ENCODE peak calls at places on chromosome X, in four cellular contexts. One of them, this sample, is unnamed.

GRCh38 chrX:133650262-133650661 is 235.0 kb upstream of the GPC4 start:
- DNase-seq in HepG2: no peak
- DNase-seq in WTC11: no peak
- DNase-seq in K562: no peak
- DNase-seq in this sample: no peak

GRCh38 chrX:14884714-14885113 is 11.5 kb downstream of the MOSPD2 start:
- DNase-seq in HepG2: no peak
- DNase-seq in K562: no peak
- DNase-seq in WTC11: no peak
- DNase-seq in this sample: no peak

GRCh38 chrX:113529425-113530013 is 688.9 kb upstream of the AMOT start:
- DNase-seq in WTC11: no peak
- DNase-seq in K562: no peak
- DNase-seq in HepG2: no peak
- DNase-seq in this sample: no peak

GRCh38 chrX:40539214-40540142 is 41.3 kb upstream of the ATP6AP2 start:
- DNase-seq in K562: peak
- DNase-seq in WTC11: peak
- DNase-seq in HepG2: no peak
- DNase-seq in this sample: peak

GRCh38 chrX:100642296-100642695 is 1.7 kb upstream of the SRPX2 start:
- DNase-seq in WTC11: no peak
- DNase-seq in HepG2: no peak
- DNase-seq in K562: no peak
- DNase-seq in this sample: no peak

GRCh38 chrX:4825550-4825949 is 1112.1 kb upstream of the PRKX start:
- DNase-seq in WTC11: no peak
- DNase-seq in HepG2: no peak
- DNase-seq in K562: no peak
- DNase-seq in this sample: no peak

GRCh38 chrX:50704987-50705386 is 109.0 kb downstream of the SHROOM4 start:
- DNase-seq in K562: no peak
- DNase-seq in HepG2: no peak
- DNase-seq in WTC11: no peak
- DNase-seq in this sample: no peak

GRCh38 chrX:101057095-101057714 is 5.3 kb upstream of the TRMT2B start:
- DNase-seq in K562: no peak
- DNase-seq in WTC11: no peak
- DNase-seq in HepG2: no peak
- DNase-seq in this sample: no peak

GRCh38 chrX:4844376-4844775 is 1130.9 kb upstream of the PRKX start:
- DNase-seq in K562: no peak
- DNase-seq in HepG2: no peak
- DNase-seq in WTC11: no peak
- DNase-seq in this sample: no peak

GRCh38 chrX:16711219-16712115 is 1.0 kb downstream of the CTPS2 start:
- DNase-seq in WTC11: peak
- DNase-seq in K562: peak
- DNase-seq in HepG2: peak
- DNase-seq in this sample: no peak

GRCh38 chrX:31658360-31658759 is 586.5 kb upstream of the FTHL17 start:
- DNase-seq in HepG2: peak
- DNase-seq in K562: no peak
- DNase-seq in WTC11: no peak
- DNase-seq in this sample: peak

GRCh38 chrX:2395261-2395850 is 105.4 kb downstream of the DHRSX start:
- DNase-seq in K562: no peak
- DNase-seq in WTC11: peak
- DNase-seq in HepG2: no peak
- DNase-seq in this sample: no peak

GRCh38 chrX:135345328-135345645 is 36.0 kb downstream of the ETDC start:
- DNase-seq in WTC11: no peak
- DNase-seq in K562: no peak
- DNase-seq in HepG2: no peak
- DNase-seq in this sample: peak

GRCh38 chrX:77160301-77160700 is 286.9 kb upstream of the FGF16 start:
- DNase-seq in WTC11: peak
- DNase-seq in HepG2: no peak
- DNase-seq in K562: no peak
- DNase-seq in this sample: no peak

DNA sequence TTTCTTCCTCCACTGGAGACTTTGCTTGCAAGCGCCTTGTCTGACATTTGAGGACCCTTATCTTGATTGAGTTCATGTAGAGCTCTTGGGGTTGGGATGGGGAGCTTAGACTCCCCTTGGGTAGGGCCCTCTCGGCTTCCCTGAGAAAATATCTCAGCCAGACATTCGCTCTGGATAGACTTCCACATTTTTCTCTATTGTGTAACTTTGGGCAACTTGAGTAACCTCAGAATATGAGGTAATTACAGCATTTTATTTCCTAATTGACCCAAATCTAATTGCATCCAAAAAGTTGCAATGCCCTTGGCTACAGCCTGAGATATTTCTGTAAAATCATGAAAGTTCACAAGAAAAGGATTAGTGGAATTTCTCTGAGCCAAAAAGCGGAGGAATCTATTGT is 102.8 kb upstream of the MXRA5 start:
- DNase-seq in K562: no peak
- DNase-seq in HepG2: no peak
- DNase-seq in WTC11: no peak
- DNase-seq in this sample: no peak
- TF ChIP-seq ELF4 in K562: no peak
- TF ChIP-seq ELF4 in HepG2: no peak
- TF ChIP-seq ELF4 in WTC11: no peak
- TF ChIP-seq ELF4 in this sample: no peak

GRCh38 chrX:71212536-71212935 is 10.5 kb upstream of the GJB1 start:
- DNase-seq in HepG2: no peak
- DNase-seq in WTC11: no peak
- DNase-seq in K562: no peak
- DNase-seq in this sample: no peak

GRCh38 chrX:71215335-71215912 is 7.6 kb upstream of the GJB1 start:
- DNase-seq in HepG2: no peak
- DNase-seq in K562: no peak
- DNase-seq in WTC11: no peak
- DNase-seq in this sample: no peak

GRCh38 chrX:71214152-71214551 is 8.9 kb upstream of the GJB1 start:
- DNase-seq in WTC11: no peak
- DNase-seq in HepG2: no peak
- DNase-seq in K562: no peak
- DNase-seq in this sample: no peak

GRCh38 chrX:71216446-71216845 is 6.6 kb upstream of the GJB1 start:
- DNase-seq in WTC11: no peak
- DNase-seq in HepG2: peak
- DNase-seq in K562: no peak
- DNase-seq in this sample: no peak

GRCh38 chrX:71214604-71215334 is 8.3 kb upstream of the GJB1 start:
- DNase-seq in HepG2: peak
- DNase-seq in K562: no peak
- DNase-seq in WTC11: no peak
- DNase-seq in this sample: no peak
- TF ChIP-seq ELF4 in HepG2: no peak
- TF ChIP-seq ELF4 in K562: no peak
- TF ChIP-seq ELF4 in WTC11: no peak
- TF ChIP-seq ELF4 in this sample: no peak

DNA sequence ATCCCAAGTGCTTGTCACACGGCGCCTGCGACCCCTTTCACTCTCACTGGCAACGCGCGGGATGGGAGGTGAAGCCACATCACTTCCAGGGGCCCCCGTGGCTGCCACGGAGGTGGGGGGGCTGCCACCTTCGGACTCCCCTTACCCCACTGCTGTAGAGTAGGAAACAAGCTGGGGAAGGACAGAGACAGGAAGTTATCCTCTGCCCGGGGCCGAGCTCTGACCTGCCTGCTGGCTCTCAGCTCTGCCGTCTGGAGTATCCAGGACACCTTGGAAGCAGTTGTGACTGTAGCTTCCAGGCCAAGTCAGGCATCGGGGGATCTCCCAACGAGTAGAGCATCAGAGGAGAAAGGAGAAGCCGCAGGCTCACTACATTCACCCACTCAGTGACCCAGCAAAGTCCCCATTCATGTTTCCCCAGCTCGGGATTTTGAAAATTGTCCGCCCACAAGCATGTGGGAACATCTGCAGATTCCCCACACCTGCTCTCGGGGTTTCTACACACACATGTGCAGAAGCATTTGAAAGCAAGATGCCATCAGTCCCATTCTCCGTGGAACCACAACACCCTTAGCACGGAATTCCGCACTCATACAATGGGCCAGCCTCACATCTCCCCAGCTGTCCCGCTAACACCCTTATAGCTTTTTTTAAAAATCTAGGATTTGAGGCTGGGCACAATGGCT is 10.8 kb downstream of the PDZD4 start:
- DNase-seq in HepG2: no peak
- DNase-seq in WTC11: no peak
- DNase-seq in K562: no peak
- DNase-seq in this sample: no peak
- TF ChIP-seq ELF4 in HepG2: no peak
- TF ChIP-seq ELF4 in WTC11: no peak
- TF ChIP-seq ELF4 in K562: no peak
- TF ChIP-seq ELF4 in this sample: no peak

GRCh38 chrX:19373034-19373891 is 29.5 kb downstream of the PDHA1 start:
- DNase-seq in WTC11: peak
- DNase-seq in K562: no peak
- DNase-seq in HepG2: no peak
- DNase-seq in this sample: no peak
- TF ChIP-seq ELF4 in WTC11: no peak
- TF ChIP-seq ELF4 in K562: no peak
- TF ChIP-seq ELF4 in HepG2: no peak
- TF ChIP-seq ELF4 in this sample: no peak

GRCh38 chrX:108216862-108217571 is 125.4 kb downstream of the ATG4A start:
- DNase-seq in HepG2: no peak
- DNase-seq in K562: no peak
- DNase-seq in WTC11: no peak
- DNase-seq in this sample: no peak

GRCh38 chrX:108217877-108218276 is 126.3 kb downstream of the ATG4A start:
- DNase-seq in K562: no peak
- DNase-seq in WTC11: no peak
- DNase-seq in HepG2: no peak
- DNase-seq in this sample: no peak

GRCh38 chrX:108221481-108221880 is 129.9 kb downstream of the ATG4A start:
- DNase-seq in K562: no peak
- DNase-seq in HepG2: no peak
- DNase-seq in WTC11: no peak
- DNase-seq in this sample: no peak

GRCh38 chrX:108223606-108224005 is 132.0 kb downstream of the ATG4A start:
- DNase-seq in HepG2: no peak
- DNase-seq in WTC11: no peak
- DNase-seq in K562: no peak
- DNase-seq in this sample: no peak

GRCh38 chrX:108219949-108220601 is 128.5 kb downstream of the ATG4A start:
- DNase-seq in K562: peak
- DNase-seq in WTC11: no peak
- DNase-seq in HepG2: no peak
- DNase-seq in this sample: no peak
- TF ChIP-seq ELF4 in K562: no peak
- TF ChIP-seq ELF4 in WTC11: no peak
- TF ChIP-seq ELF4 in HepG2: no peak
- TF ChIP-seq ELF4 in this sample: no peak

GRCh38 chrX:124524852-124525251 is 178.5 kb downstream of the SH2D1A start:
- DNase-seq in WTC11: no peak
- DNase-seq in HepG2: no peak
- DNase-seq in K562: no peak
- DNase-seq in this sample: no peak

GRCh38 chrX:124518888-124519287 is 172.5 kb downstream of the SH2D1A start:
- DNase-seq in HepG2: no peak
- DNase-seq in WTC11: no peak
- DNase-seq in K562: no peak
- DNase-seq in this sample: no peak
- TF ChIP-seq ELF4 in HepG2: no peak
- TF ChIP-seq ELF4 in WTC11: no peak
- TF ChIP-seq ELF4 in K562: no peak
- TF ChIP-seq ELF4 in this sample: no peak

GRCh38 chrX:79592259-79592658 is 225.1 kb upstream of the ITM2A start:
- DNase-seq in WTC11: no peak
- DNase-seq in K562: no peak
- DNase-seq in HepG2: no peak
- DNase-seq in this sample: no peak
- TF ChIP-seq ELF4 in WTC11: no peak
- TF ChIP-seq ELF4 in K562: no peak
- TF ChIP-seq ELF4 in HepG2: no peak
- TF ChIP-seq ELF4 in this sample: no peak

GRCh38 chrX:22121161-22121560 is 89.0 kb downstream of the PHEX start:
- DNase-seq in K562: no peak
- DNase-seq in WTC11: no peak
- DNase-seq in HepG2: no peak
- DNase-seq in this sample: no peak

GRCh38 chrX:22118161-22118830 is 86.2 kb downstream of the PHEX start:
- DNase-seq in K562: no peak
- DNase-seq in HepG2: no peak
- DNase-seq in WTC11: no peak
- DNase-seq in this sample: no peak

GRCh38 chrX:22126311-22126710 is 94.2 kb downstream of the PHEX start:
- DNase-seq in HepG2: no peak
- DNase-seq in WTC11: no peak
- DNase-seq in K562: no peak
- DNase-seq in this sample: no peak

GRCh38 chrX:22124098-22124497 is 92.0 kb downstream of the PHEX start:
- DNase-seq in K562: no peak
- DNase-seq in HepG2: no peak
- DNase-seq in WTC11: no peak
- DNase-seq in this sample: no peak

DNA sequence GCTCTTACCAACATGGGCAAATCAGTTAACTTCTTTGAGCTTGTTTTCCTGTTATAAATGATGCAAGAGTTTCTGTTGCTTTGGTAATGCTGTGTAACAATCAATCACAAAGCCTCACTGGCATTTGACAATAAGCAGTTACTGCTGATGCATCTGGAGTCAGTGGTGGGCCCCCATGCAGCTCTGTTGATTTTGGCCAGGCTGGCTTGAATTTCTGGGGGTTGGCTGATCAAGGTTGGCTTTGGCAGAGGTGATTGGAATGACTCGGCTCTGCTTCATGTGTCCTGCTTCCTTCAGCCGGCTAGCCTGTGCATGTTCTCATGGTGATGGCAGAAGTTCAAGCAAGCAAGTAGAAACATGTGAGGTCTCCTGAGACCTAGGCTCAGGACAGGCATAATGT is 90.4 kb downstream of the PHEX start:
- DNase-seq in HepG2: no peak
- DNase-seq in WTC11: no peak
- DNase-seq in K562: no peak
- DNase-seq in this sample: no peak
- TF ChIP-seq ELF4 in HepG2: no peak
- TF ChIP-seq ELF4 in WTC11: no peak
- TF ChIP-seq ELF4 in K562: no peak
- TF ChIP-seq ELF4 in this sample: no peak

DNA sequence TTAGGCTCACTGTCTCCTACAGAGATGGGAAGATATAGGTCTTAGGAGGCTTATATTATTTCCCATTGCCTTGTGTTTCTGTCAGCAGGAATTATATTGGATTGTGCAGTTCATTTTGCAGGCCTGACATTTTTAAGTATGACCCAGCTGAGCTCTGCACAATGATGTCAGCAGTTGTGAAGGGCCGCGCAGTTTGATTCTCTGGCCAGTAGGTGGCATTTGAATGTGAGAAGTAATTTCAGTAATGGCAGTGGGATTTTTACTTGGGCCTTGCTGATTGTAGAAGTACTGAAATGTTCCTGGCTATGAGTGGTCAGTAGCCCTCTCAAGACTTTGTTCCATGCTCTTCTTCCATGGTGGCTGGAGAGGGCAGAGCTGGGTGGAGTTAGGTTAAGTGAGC is 247.2 kb upstream of the MTMR8 start:
- DNase-seq in WTC11: peak
- DNase-seq in K562: no peak
- DNase-seq in HepG2: no peak
- DNase-seq in this sample: no peak
- TF ChIP-seq ELF4 in WTC11: no peak
- TF ChIP-seq ELF4 in K562: no peak
- TF ChIP-seq ELF4 in HepG2: no peak
- TF ChIP-seq ELF4 in this sample: no peak

GRCh38 chrX:124507276-124507675 is 160.9 kb downstream of the SH2D1A start:
- DNase-seq in HepG2: no peak
- DNase-seq in K562: no peak
- DNase-seq in WTC11: no peak
- DNase-seq in this sample: no peak
- TF ChIP-seq ELF4 in HepG2: no peak
- TF ChIP-seq ELF4 in K562: no peak
- TF ChIP-seq ELF4 in WTC11: no peak
- TF ChIP-seq ELF4 in this sample: no peak